ENCODE peak calls at places on chromosomes 16 and 17, in eight cellular contexts. P, T, I, U, Q, Z, W and C are unnamed samples.

GRCh38 chr16:87525352-87525751 is 32.5 kb upstream of the ZCCHC14 start:
- DNase-seq in W (no peak), P (no peak), T (no peak), U (no peak), I (no peak), Z (no peak), Q (no peak), C (no peak)

GRCh38 chr17:77288115-77288619 is 147.4 kb downstream of the SEC14L1 start:
- DNase-seq in Q (peak; percentile 26), U (no peak), I (no peak), P (no peak), Z (no peak), T (no peak), W (no peak), C (no peak)

GRCh38 chr16:73275024-73275423 is 227.1 kb upstream of the ZFHX3 start:
- DNase-seq in U (no peak), I (no peak), P (no peak), W (no peak), T (no peak), Q (no peak), Z (no peak), C (no peak)

GRCh38 chr16:85975421-85976100 is 76.6 kb downstream of the IRF8 start:
- DNase-seq in I (no peak), T (no peak), U (no peak), Z (no peak), W (peak; percentile 60), Q (peak; percentile 11), P (no peak), C (no peak)

GRCh38 chr16:79823644-79824043 is 223.1 kb upstream of the MAF start:
- DNase-seq in Q (no peak), W (no peak), Z (no peak), I (no peak), T (no peak), P (no peak), U (no peak), C (no peak)

GRCh38 chr16:56675685-56676210 is 6.1 kb downstream of the MT1H start:
- DNase-seq in P (no peak), U (no peak), W (no peak), T (no peak), I (no peak), Q (peak; percentile 78), Z (no peak), C (no peak)

GRCh38 chr16:69150146-69150865 is 17.9 kb downstream of the UTP4 start:
- DNase-seq in I (peak; percentile 53), Q (peak; percentile 92), U (peak; percentile 87), T (peak; percentile 79), Z (peak; percentile 55), P (peak; percentile 58), W (peak; percentile 90), C (peak; percentile 74)

GRCh38 chr16:86857807-86858206 is 279.5 kb downstream of the FOXL1 start:
- DNase-seq in I (no peak), U (no peak), T (no peak), P (no peak), Q (no peak), Z (no peak), W (no peak), C (no peak)

GRCh38 chr17:50364061-50364458 is 8.9 kb downstream of the MRPL27 start:
- DNase-seq in T (no peak), P (no peak), I (no peak), W (no peak), U (no peak), Z (no peak), Q (no peak), C (no peak)

GRCh38 chr17:6079155-6079554 is 9.0 kb downstream of the WSCD1 start:
- DNase-seq in Z (no peak), P (peak; percentile 86), I (no peak), U (no peak), W (no peak), T (no peak), Q (no peak), C (no peak)

GRCh38 chr17:6080711-6081430 is 10.7 kb downstream of the WSCD1 start:
- DNase-seq in P (no peak), Z (no peak), U (no peak), I (no peak), W (no peak), Q (no peak), T (no peak), C (no peak)

GRCh38 chr17:6078370-6078950 is 8.3 kb downstream of the WSCD1 start:
- DNase-seq in W (no peak), P (no peak), I (no peak), U (no peak), T (no peak), Z (no peak), Q (no peak), C (no peak)

GRCh38 chr17:6077746-6078145 is 7.6 kb downstream of the WSCD1 start:
- DNase-seq in U (no peak), Q (no peak), W (no peak), I (no peak), P (no peak), T (no peak), Z (no peak), C (no peak)

GRCh38 chr17:6079960-6080359 is 9.8 kb downstream of the WSCD1 start:
- DNase-seq in Z (no peak), I (no peak), W (no peak), P (no peak), T (no peak), U (no peak), Q (no peak), C (no peak)
- H3K4me1 ChIP-seq in Z (no peaks in the 10 kb centered on the region), I (no peaks in the 10 kb centered on the region), W (no peaks in the 10 kb centered on the region), P (peaks cover 26% of the 10 kb centered on the region), T (no peaks in the 10 kb centered on the region), U (peaks cover under 1% of the 10 kb centered on the region), Q (peaks cover 6% of the 10 kb centered on the region), C (no peaks in the 10 kb centered on the region)

DNA sequence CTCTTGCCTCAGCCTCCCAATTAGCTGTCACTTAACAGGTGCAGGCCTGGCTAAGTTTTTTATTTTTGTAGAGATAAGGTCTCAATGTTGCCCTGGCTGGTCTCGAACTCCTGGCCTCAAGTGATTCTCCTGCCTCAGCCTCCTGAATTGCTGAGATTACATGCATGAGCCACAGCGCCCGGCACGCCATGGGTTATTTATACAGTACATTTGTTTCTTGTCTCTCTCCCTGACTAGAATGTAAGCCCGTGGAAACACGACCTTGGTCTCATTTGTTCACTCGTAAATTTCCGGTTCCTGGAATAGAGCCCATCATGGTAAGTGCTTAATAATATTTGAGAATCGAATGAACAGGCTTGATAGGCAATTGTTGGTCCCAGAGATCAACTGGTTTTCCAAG is 2.0 kb downstream of the SLC25A19 start:
- DNase-seq in T (no peak), W (no peak), Z (no peak), I (no peak), Q (no peak), P (no peak), U (no peak), C (no peak)
- H2AFZ ChIP-seq in T (no peak overlapping the region), W (no peak overlapping the region), Z (no peak overlapping the region), I (no peak overlapping the region), Q (no peak overlapping the region), P (no peak overlapping the region), U (no peak overlapping the region), C (no peak overlapping the region)

GRCh38 chr17:651596-651995 is 63.0 kb downstream of the VPS53 start:
- DNase-seq in Z (no peak), P (no peak), Q (no peak), T (no peak), U (no peak), W (no peak), I (no peak), C (no peak)

GRCh38 chr17:652310-652709 is 62.3 kb downstream of the VPS53 start:
- DNase-seq in W (no peak), T (peak; percentile 62), U (no peak), P (no peak), Q (no peak), Z (no peak), I (no peak), C (no peak)

GRCh38 chr17:647340-648197 is 67.1 kb downstream of the VPS53 start:
- DNase-seq in I (no peak), Z (no peak), W (no peak), Q (peak; percentile 18), T (no peak), P (no peak), U (no peak), C (no peak)
- H3K9me2 ChIP-seq in I (no peaks in the 10 kb centered on the region), Z (no peaks in the 10 kb centered on the region), W (no peaks in the 10 kb centered on the region), Q (no peaks in the 10 kb centered on the region), T (no peaks in the 10 kb centered on the region), P (no peaks in the 10 kb centered on the region), U (no peaks in the 10 kb centered on the region), C (no peaks in the 10 kb centered on the region)

GRCh38 chr16:74732951-74733350 is 32.3 kb upstream of the MLKL start:
- DNase-seq in W (no peak), Q (no peak), I (no peak), Z (no peak), T (no peak), P (no peak), U (no peak), C (no peak)
- H3K4me1 ChIP-seq in W (peaks cover 24% of the 10 kb centered on the region), Q (peaks cover 40% of the 10 kb centered on the region), I (peaks cover 46% of the 10 kb centered on the region), Z (peaks cover 15% of the 10 kb centered on the region), T (no peaks in the 10 kb centered on the region), P (no peaks in the 10 kb centered on the region), U (no peaks in the 10 kb centered on the region), C (no peaks in the 10 kb centered on the region)

DNA sequence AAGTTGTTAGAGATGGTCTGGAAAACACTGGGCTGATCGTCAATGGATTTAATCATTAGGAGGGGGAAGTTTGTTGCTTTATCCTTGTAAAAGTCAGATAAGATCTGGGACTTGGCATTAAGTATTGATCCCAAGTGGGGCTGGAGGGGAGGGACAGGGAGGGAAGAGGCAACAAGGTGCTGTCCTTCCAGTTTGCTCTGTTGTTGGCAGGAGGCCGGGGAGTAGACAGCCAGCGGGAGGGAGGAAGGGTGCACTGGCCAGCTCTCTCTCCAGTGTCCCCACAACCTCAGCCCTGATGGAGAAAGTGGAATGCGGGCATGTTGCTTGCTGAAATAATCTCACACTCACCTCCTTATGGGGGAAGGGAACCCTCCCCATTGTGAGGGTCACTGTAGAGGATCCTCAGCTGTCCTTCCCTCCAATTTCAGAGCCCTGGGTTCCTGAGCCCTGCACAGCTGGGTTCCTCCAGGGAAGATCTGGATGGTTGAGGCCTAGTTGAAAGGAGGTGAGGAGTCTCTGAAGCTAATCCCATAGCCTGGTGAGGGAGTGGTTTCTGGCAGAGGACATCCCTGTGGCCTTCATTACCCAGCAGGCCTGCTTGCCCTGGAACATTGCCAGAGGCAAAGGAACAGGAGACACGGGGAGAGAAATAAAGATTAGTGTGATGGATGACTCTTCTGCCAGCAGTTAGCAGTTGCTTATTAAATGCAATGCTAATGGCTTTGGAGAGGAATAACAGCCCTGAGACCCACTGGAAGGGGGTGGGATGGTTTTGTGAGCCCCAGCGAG is 210.0 kb downstream of the CCDC182 start:
- DNase-seq in T (no peak), Q (no peak), W (no peak), Z (no peak), U (no peak), I (peak; percentile 24), P (no peak), C (no peak)
- H2AFZ ChIP-seq in T (no peak overlapping the region), Q (no peak overlapping the region), W (no peak overlapping the region), Z (no peak overlapping the region), U (no peak overlapping the region), I (no peak overlapping the region), P (no peak overlapping the region), C (no peak overlapping the region)

DNA sequence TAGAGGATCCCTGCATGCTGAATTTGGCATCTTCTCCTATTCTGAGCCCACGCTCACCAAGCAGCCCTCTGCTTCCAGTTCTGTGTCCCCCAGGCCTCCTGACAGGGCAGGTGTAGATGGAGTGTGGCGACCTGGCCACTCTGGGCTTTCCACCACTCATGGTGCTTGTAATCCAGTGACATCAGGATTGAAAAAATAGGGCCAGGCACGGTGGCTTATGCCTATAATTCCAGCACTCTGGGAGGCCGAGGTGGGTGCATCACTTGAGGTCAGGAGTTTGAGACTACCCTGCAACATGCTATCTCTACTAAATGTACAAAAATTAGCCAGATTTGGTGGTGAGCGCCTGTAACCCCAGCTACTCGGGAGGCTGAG is 29.4 kb downstream of the UNK start:
- DNase-seq in P (no peak), U (no peak), W (no peak), T (no peak), Z (no peak), I (no peak), Q (no peak), C (no peak)
- H3K9me2 ChIP-seq in P (no peaks in the 10 kb centered on the region), U (no peaks in the 10 kb centered on the region), W (no peaks in the 10 kb centered on the region), T (no peaks in the 10 kb centered on the region), Z (no peaks in the 10 kb centered on the region), I (no peaks in the 10 kb centered on the region), Q (no peaks in the 10 kb centered on the region), C (no peaks in the 10 kb centered on the region)